ENCODE peak calls at places on chromosome X, in five cellular contexts. One of them, this sample, is unnamed.

GRCh38 chrX:135951291-135951690 is 22.5 kb downstream of the MMGT1 start:
- DNase-seq in iris pigment epithelial cell: no peak
- DNase-seq in dorsolateral prefrontal cortex: no peak
- DNase-seq in HCEC 1CT: no peak
- DNase-seq in stimulated activated CD8-positive, alpha-beta memory T cell treated with anti-CD3 and anti-CD28 coated beads, Interleukin-15, amount 100 ng/mL, for 4 hours: no peak
- DNase-seq in this sample: no peak

GRCh38 chrX:147478899-147479298 is 432.8 kb upstream of the FMR1 start:
- DNase-seq in stimulated activated CD8-positive, alpha-beta memory T cell treated with anti-CD3 and anti-CD28 coated beads, Interleukin-15, amount 100 ng/mL, for 4 hours: no peak
- DNase-seq in iris pigment epithelial cell: no peak
- DNase-seq in HCEC 1CT: no peak
- DNase-seq in dorsolateral prefrontal cortex: no peak
- DNase-seq in this sample: no peak

GRCh38 chrX:113274345-113274744 is 433.7 kb upstream of the AMOT start:
- DNase-seq in HCEC 1CT: no peak
- DNase-seq in dorsolateral prefrontal cortex: no peak
- DNase-seq in stimulated activated CD8-positive, alpha-beta memory T cell treated with anti-CD3 and anti-CD28 coated beads, Interleukin-15, amount 100 ng/mL, for 4 hours: no peak
- DNase-seq in iris pigment epithelial cell: no peak
- DNase-seq in this sample: no peak

GRCh38 chrX:348461-349117 is 30.0 kb upstream of the GTPBP6 start:
- DNase-seq in stimulated activated CD8-positive, alpha-beta memory T cell treated with anti-CD3 and anti-CD28 coated beads, Interleukin-15, amount 100 ng/mL, for 4 hours: no peak
- DNase-seq in iris pigment epithelial cell: peak
- DNase-seq in HCEC 1CT: no peak
- DNase-seq in dorsolateral prefrontal cortex: no peak
- DNase-seq in this sample: no peak

GRCh38 chrX:42839632-42840031 is 61.7 kb upstream of the PPP1R2C start:
- DNase-seq in stimulated activated CD8-positive, alpha-beta memory T cell treated with anti-CD3 and anti-CD28 coated beads, Interleukin-15, amount 100 ng/mL, for 4 hours: no peak
- DNase-seq in iris pigment epithelial cell: no peak
- DNase-seq in dorsolateral prefrontal cortex: no peak
- DNase-seq in HCEC 1CT: no peak
- DNase-seq in this sample: no peak

GRCh38 chrX:72554448-72555140 is 18.0 kb downstream of the HDAC8 start:
- DNase-seq in HCEC 1CT: no peak
- DNase-seq in iris pigment epithelial cell: peak
- DNase-seq in dorsolateral prefrontal cortex: no peak
- DNase-seq in stimulated activated CD8-positive, alpha-beta memory T cell treated with anti-CD3 and anti-CD28 coated beads, Interleukin-15, amount 100 ng/mL, for 4 hours: no peak
- DNase-seq in this sample: no peak

GRCh38 chrX:13367950-13368349 is 48.1 kb upstream of the ATXN3L start:
- DNase-seq in iris pigment epithelial cell: no peak
- DNase-seq in stimulated activated CD8-positive, alpha-beta memory T cell treated with anti-CD3 and anti-CD28 coated beads, Interleukin-15, amount 100 ng/mL, for 4 hours: no peak
- DNase-seq in HCEC 1CT: no peak
- DNase-seq in dorsolateral prefrontal cortex: no peak
- DNase-seq in this sample: no peak

GRCh38 chrX:150574824-150575409 is 6.5 kb downstream of the MTM1 start:
- DNase-seq in iris pigment epithelial cell: no peak
- DNase-seq in stimulated activated CD8-positive, alpha-beta memory T cell treated with anti-CD3 and anti-CD28 coated beads, Interleukin-15, amount 100 ng/mL, for 4 hours: no peak
- DNase-seq in HCEC 1CT: no peak
- DNase-seq in dorsolateral prefrontal cortex: no peak
- DNase-seq in this sample: no peak

GRCh38 chrX:54978448-54978847 is 15.5 kb downstream of the PFKFB1 start:
- DNase-seq in iris pigment epithelial cell: peak
- DNase-seq in dorsolateral prefrontal cortex: no peak
- DNase-seq in HCEC 1CT: peak
- DNase-seq in stimulated activated CD8-positive, alpha-beta memory T cell treated with anti-CD3 and anti-CD28 coated beads, Interleukin-15, amount 100 ng/mL, for 4 hours: no peak
- DNase-seq in this sample: no peak

GRCh38 chrX:109777749-109778148 is 44.7 kb upstream of the ACSL4 start:
- DNase-seq in iris pigment epithelial cell: no peak
- DNase-seq in HCEC 1CT: no peak
- DNase-seq in stimulated activated CD8-positive, alpha-beta memory T cell treated with anti-CD3 and anti-CD28 coated beads, Interleukin-15, amount 100 ng/mL, for 4 hours: no peak
- DNase-seq in dorsolateral prefrontal cortex: no peak
- DNase-seq in this sample: no peak

GRCh38 chrX:3345281-3346081 is 971 bp downstream of the MXRA5 start:
- DNase-seq in HCEC 1CT: no peak
- DNase-seq in stimulated activated CD8-positive, alpha-beta memory T cell treated with anti-CD3 and anti-CD28 coated beads, Interleukin-15, amount 100 ng/mL, for 4 hours: no peak
- DNase-seq in iris pigment epithelial cell: peak
- DNase-seq in dorsolateral prefrontal cortex: no peak
- DNase-seq in this sample: no peak

GRCh38 chrX:128518508-128518907 is 466.3 kb upstream of the ACTRT1 start:
- DNase-seq in dorsolateral prefrontal cortex: no peak
- DNase-seq in iris pigment epithelial cell: peak
- DNase-seq in HCEC 1CT: no peak
- DNase-seq in stimulated activated CD8-positive, alpha-beta memory T cell treated with anti-CD3 and anti-CD28 coated beads, Interleukin-15, amount 100 ng/mL, for 4 hours: no peak
- DNase-seq in this sample: no peak

GRCh38 chrX:71515039-71515398 is 17.9 kb upstream of the OGT start:
- DNase-seq in iris pigment epithelial cell: peak
- DNase-seq in stimulated activated CD8-positive, alpha-beta memory T cell treated with anti-CD3 and anti-CD28 coated beads, Interleukin-15, amount 100 ng/mL, for 4 hours: no peak
- DNase-seq in dorsolateral prefrontal cortex: no peak
- DNase-seq in HCEC 1CT: no peak
- DNase-seq in this sample: no peak

GRCh38 chrX:51395807-51396728 is 63.4 kb downstream of the NUDT10 start:
- DNase-seq in dorsolateral prefrontal cortex: no peak
- DNase-seq in iris pigment epithelial cell: no peak
- DNase-seq in stimulated activated CD8-positive, alpha-beta memory T cell treated with anti-CD3 and anti-CD28 coated beads, Interleukin-15, amount 100 ng/mL, for 4 hours: peak
- DNase-seq in HCEC 1CT: no peak
- DNase-seq in this sample: no peak

GRCh38 chrX:18702362-18703195 is 4.9 kb upstream of the PPEF1 start:
- DNase-seq in iris pigment epithelial cell: peak
- DNase-seq in dorsolateral prefrontal cortex: no peak
- DNase-seq in stimulated activated CD8-positive, alpha-beta memory T cell treated with anti-CD3 and anti-CD28 coated beads, Interleukin-15, amount 100 ng/mL, for 4 hours: no peak
- DNase-seq in HCEC 1CT: peak
- DNase-seq in this sample: no peak

GRCh38 chrX:22397566-22397965 is 124.9 kb downstream of the CBLL2 start:
- DNase-seq in HCEC 1CT: peak
- DNase-seq in stimulated activated CD8-positive, alpha-beta memory T cell treated with anti-CD3 and anti-CD28 coated beads, Interleukin-15, amount 100 ng/mL, for 4 hours: no peak
- DNase-seq in dorsolateral prefrontal cortex: no peak
- DNase-seq in iris pigment epithelial cell: no peak
- DNase-seq in this sample: no peak

GRCh38 chrX:68433155-68433980 is at the start of gene OPHN1:
- DNase-seq in iris pigment epithelial cell: peak
- DNase-seq in HCEC 1CT: peak
- DNase-seq in stimulated activated CD8-positive, alpha-beta memory T cell treated with anti-CD3 and anti-CD28 coated beads, Interleukin-15, amount 100 ng/mL, for 4 hours: no peak
- DNase-seq in dorsolateral prefrontal cortex: peak
- DNase-seq in this sample: peak

GRCh38 chrX:42485621-42486020 is 292.3 kb downstream of the PPP1R2C start:
- DNase-seq in HCEC 1CT: no peak
- DNase-seq in stimulated activated CD8-positive, alpha-beta memory T cell treated with anti-CD3 and anti-CD28 coated beads, Interleukin-15, amount 100 ng/mL, for 4 hours: no peak
- DNase-seq in dorsolateral prefrontal cortex: no peak
- DNase-seq in iris pigment epithelial cell: no peak
- DNase-seq in this sample: no peak

GRCh38 chrX:48450076-48450475 is 20.0 kb downstream of the SLC38A5 start:
- DNase-seq in dorsolateral prefrontal cortex: no peak
- DNase-seq in HCEC 1CT: no peak
- DNase-seq in stimulated activated CD8-positive, alpha-beta memory T cell treated with anti-CD3 and anti-CD28 coated beads, Interleukin-15, amount 100 ng/mL, for 4 hours: no peak
- DNase-seq in iris pigment epithelial cell: no peak
- DNase-seq in this sample: no peak

GRCh38 chrX:71440401-71440800 is 74.2 kb downstream of the TAF1 start:
- DNase-seq in HCEC 1CT: no peak
- DNase-seq in stimulated activated CD8-positive, alpha-beta memory T cell treated with anti-CD3 and anti-CD28 coated beads, Interleukin-15, amount 100 ng/mL, for 4 hours: no peak
- DNase-seq in iris pigment epithelial cell: no peak
- DNase-seq in dorsolateral prefrontal cortex: no peak
- DNase-seq in this sample: no peak

GRCh38 chrX:115561605-115562491 is 874 bp downstream of the PLS3 start:
- DNase-seq in dorsolateral prefrontal cortex: peak
- DNase-seq in HCEC 1CT: peak
- DNase-seq in iris pigment epithelial cell: peak
- DNase-seq in stimulated activated CD8-positive, alpha-beta memory T cell treated with anti-CD3 and anti-CD28 coated beads, Interleukin-15, amount 100 ng/mL, for 4 hours: no peak
- DNase-seq in this sample: no peak

This sample was measured in cortex of kidney.